ENCODE peak calls at places on chromosomes 2 and 18, in four cellular contexts. One of them, this sample, is unnamed.
A peak's percentile ranks its signal among the peaks of the same experiment; 100 is the strongest.

GRCh38 chr2:236240228-236240990 is 23.8 kb downstream of the ASB18 start:
- DNase-seq in HCT116: no peak
- DNase-seq in HepG2: no peak
- DNase-seq in H1: peak; percentile 52
- DNase-seq in this sample: no peak

GRCh38 chr2:207616185-207616584 is 9.0 kb downstream of the METTL21A start:
- DNase-seq in HCT116: no peak
- DNase-seq in HepG2: no peak
- DNase-seq in H1: peak; percentile 3
- DNase-seq in this sample: no peak

GRCh38 chr2:198660491-198660890 is 797.2 kb downstream of the SATB2 start:
- DNase-seq in HCT116: no peak
- DNase-seq in HepG2: no peak
- DNase-seq in H1: no peak
- DNase-seq in this sample: no peak

GRCh38 chr2:178109813-178110212 is 2.4 kb upstream of the RBM45 start:
- DNase-seq in HCT116: peak; percentile 33
- DNase-seq in HepG2: peak; percentile 42
- DNase-seq in H1: no peak
- DNase-seq in this sample: no peak

GRCh38 chr18:7918696-7919095 is 351.6 kb downstream of the PTPRM start:
- DNase-seq in HCT116: no peak
- DNase-seq in HepG2: no peak
- DNase-seq in H1: no peak
- DNase-seq in this sample: no peak

GRCh38 chr2:219405958-219406860 is 12.0 kb upstream of the DES start:
- DNase-seq in HCT116: no peak
- DNase-seq in HepG2: no peak
- DNase-seq in H1: no peak
- DNase-seq in this sample: no peak

GRCh38 chr2:101823347-101823791 is 125.9 kb downstream of the MAP4K4 start:
- DNase-seq in HCT116: peak; percentile 16
- DNase-seq in HepG2: peak; percentile 71
- DNase-seq in H1: peak; percentile 72
- DNase-seq in this sample: peak; percentile 42

GRCh38 chr2:43224571-43225092 is 1.8 kb downstream of the ZFP36L2 start:
- DNase-seq in HCT116: no peak
- DNase-seq in HepG2: no peak
- DNase-seq in H1: peak; percentile 66
- DNase-seq in this sample: no peak

GRCh38 chr2:100580474-100581264 is 17.9 kb downstream of the PDCL3 start:
- DNase-seq in HCT116: no peak
- DNase-seq in HepG2: no peak
- DNase-seq in H1: no peak
- DNase-seq in this sample: no peak

GRCh38 chr2:183162362-183162761 is 38.1 kb downstream of the NUP35 start:
- DNase-seq in HCT116: no peak
- DNase-seq in HepG2: no peak
- DNase-seq in H1: no peak
- DNase-seq in this sample: no peak

GRCh38 chr2:121346886-121347285 is 61.9 kb upstream of the TFCP2L1 start:
- DNase-seq in HCT116: no peak
- DNase-seq in HepG2: no peak
- DNase-seq in H1: no peak
- DNase-seq in this sample: no peak

GRCh38 chr2:12928706-12929291 is 212.1 kb downstream of the TRIB2 start:
- DNase-seq in HCT116: no peak
- DNase-seq in HepG2: no peak
- DNase-seq in H1: no peak
- DNase-seq in this sample: no peak

GRCh38 chr2:88545118-88545517 is 82.1 kb downstream of the EIF2AK3 start:
- DNase-seq in HCT116: peak; percentile 81
- DNase-seq in HepG2: peak; percentile 40
- DNase-seq in H1: no peak
- DNase-seq in this sample: no peak

GRCh38 chr2:11154460-11155325 is 574 bp upstream of the SLC66A3 start:
- DNase-seq in HCT116: peak; percentile 89
- DNase-seq in HepG2: peak; percentile 92
- DNase-seq in H1: peak; percentile 96
- DNase-seq in this sample: peak; percentile 91

GRCh38 chr2:240506406-240507059 is 51.3 kb downstream of the ANKMY1 start:
- DNase-seq in HCT116: no peak
- DNase-seq in HepG2: no peak
- DNase-seq in H1: no peak
- DNase-seq in this sample: no peak

GRCh38 chr2:168699834-168700417 is 102.5 kb upstream of the NOSTRIN start:
- DNase-seq in HCT116: no peak
- DNase-seq in HepG2: peak; percentile 29
- DNase-seq in H1: no peak
- DNase-seq in this sample: no peak

GRCh38 chr2:31081497-31081896 is 56.7 kb downstream of the GALNT14 start:
- DNase-seq in HCT116: no peak
- DNase-seq in HepG2: no peak
- DNase-seq in H1: no peak
- DNase-seq in this sample: no peak

GRCh38 chr2:31078579-31079105 is 59.6 kb downstream of the GALNT14 start:
- DNase-seq in HCT116: no peak
- DNase-seq in HepG2: no peak
- DNase-seq in H1: peak; percentile 17
- DNase-seq in this sample: no peak

GRCh38 chr2:31080361-31080760 is 57.9 kb downstream of the GALNT14 start:
- DNase-seq in HCT116: no peak
- DNase-seq in HepG2: no peak
- DNase-seq in H1: no peak
- DNase-seq in this sample: no peak

GRCh38 chr2:31082002-31082401 is 56.2 kb downstream of the GALNT14 start:
- DNase-seq in HCT116: no peak
- DNase-seq in HepG2: no peak
- DNase-seq in H1: no peak
- DNase-seq in this sample: no peak

GRCh38 chr2:31079665-31080064 is 58.6 kb downstream of the GALNT14 start:
- DNase-seq in HCT116: no peak
- DNase-seq in HepG2: peak; percentile 16
- DNase-seq in H1: peak; percentile 74
- DNase-seq in this sample: no peak
- TF ChIP-seq YY1 in HCT116: no peak
- TF ChIP-seq YY1 in HepG2: peak; percentile 24
- TF ChIP-seq YY1 in H1: no peak
- TF ChIP-seq YY1 in this sample: no peak

GRCh38 chr18:31835528-31836138 is 75.0 kb upstream of the SLC25A52 start:
- DNase-seq in HCT116: no peak
- DNase-seq in HepG2: no peak
- DNase-seq in H1: no peak
- DNase-seq in this sample: no peak
- TF ChIP-seq YY1 in HCT116: no peak
- TF ChIP-seq YY1 in HepG2: no peak
- TF ChIP-seq YY1 in H1: no peak
- TF ChIP-seq YY1 in this sample: no peak

GRCh38 chr18:61922435-61922834 is 29.6 kb upstream of the RNF152 start:
- DNase-seq in HCT116: no peak
- DNase-seq in HepG2: no peak
- DNase-seq in H1: no peak
- DNase-seq in this sample: no peak
- TF ChIP-seq YY1 in HCT116: no peak
- TF ChIP-seq YY1 in HepG2: no peak
- TF ChIP-seq YY1 in H1: no peak
- TF ChIP-seq YY1 in this sample: no peak

GRCh38 chr2:20021405-20022009 is 9.0 kb upstream of the MATN3 start:
- DNase-seq in HCT116: no peak
- DNase-seq in HepG2: no peak
- DNase-seq in H1: no peak
- DNase-seq in this sample: no peak
- TF ChIP-seq YY1 in HCT116: no peak
- TF ChIP-seq YY1 in HepG2: no peak
- TF ChIP-seq YY1 in H1: no peak
- TF ChIP-seq YY1 in this sample: no peak

GRCh38 chr2:143891879-143892308 is 628.0 kb downstream of the ZEB2 start:
- DNase-seq in HCT116: no peak
- DNase-seq in HepG2: no peak
- DNase-seq in H1: peak; percentile 60
- DNase-seq in this sample: peak; percentile 94
- TF ChIP-seq YY1 in HCT116: no peak
- TF ChIP-seq YY1 in HepG2: no peak
- TF ChIP-seq YY1 in H1: peak; percentile 91
- TF ChIP-seq YY1 in this sample: no peak

GRCh38 chr2:84701880-84702279 is 179.0 kb downstream of the TRABD2A start:
- DNase-seq in HCT116: no peak
- DNase-seq in HepG2: no peak
- DNase-seq in H1: no peak
- DNase-seq in this sample: no peak
- TF ChIP-seq YY1 in HCT116: no peak
- TF ChIP-seq YY1 in HepG2: no peak
- TF ChIP-seq YY1 in H1: no peak
- TF ChIP-seq YY1 in this sample: no peak

GRCh38 chr2:231488331-231488730 is 24.0 kb upstream of the NCL start:
- DNase-seq in HCT116: no peak
- DNase-seq in HepG2: no peak
- DNase-seq in H1: no peak
- DNase-seq in this sample: no peak
- TF ChIP-seq YY1 in HCT116: no peak
- TF ChIP-seq YY1 in HepG2: no peak
- TF ChIP-seq YY1 in H1: no peak
- TF ChIP-seq YY1 in this sample: no peak

This sample was measured in NT2/D1.